ENCODE peak calls at places on chromosomes 7 and 10, in seven cellular contexts. One of them, this sample, is unnamed.

GRCh38 chr7:128322040-128322643 is 21.6 kb downstream of the RBM28 start:
- DNase-seq in cardiac muscle cell: peak
- DNase-seq in right cardiac atrium: no peak
- DNase-seq in activated CD4-positive, alpha-beta T cell treated with anti-CD3 and anti-CD28 coated beads, Interleukin-2, amount 50 U/mL, for 24 hours: no peak
- DNase-seq in brain pericyte: no peak
- DNase-seq in fibroblast of villous mesenchyme: peak
- DNase-seq in astrocyte of the spinal cord: peak
- DNase-seq in this sample: peak

GRCh38 chr10:101018600-101019439 is 12.1 kb downstream of the PDZD7 start:
- DNase-seq in right cardiac atrium: peak
- DNase-seq in astrocyte of the spinal cord: peak
- DNase-seq in activated CD4-positive, alpha-beta T cell treated with anti-CD3 and anti-CD28 coated beads, Interleukin-2, amount 50 U/mL, for 24 hours: peak
- DNase-seq in cardiac muscle cell: peak
- DNase-seq in brain pericyte: peak
- DNase-seq in fibroblast of villous mesenchyme: peak
- DNase-seq in this sample: peak

GRCh38 chr10:24255115-24255895 is 46.4 kb downstream of the KIAA1217 start:
- DNase-seq in brain pericyte: no peak
- DNase-seq in activated CD4-positive, alpha-beta T cell treated with anti-CD3 and anti-CD28 coated beads, Interleukin-2, amount 50 U/mL, for 24 hours: no peak
- DNase-seq in cardiac muscle cell: no peak
- DNase-seq in fibroblast of villous mesenchyme: no peak
- DNase-seq in right cardiac atrium: no peak
- DNase-seq in astrocyte of the spinal cord: no peak
- DNase-seq in this sample: no peak

GRCh38 chr7:42023216-42023724 is 213.7 kb downstream of the GLI3 start:
- DNase-seq in brain pericyte: no peak
- DNase-seq in fibroblast of villous mesenchyme: peak
- DNase-seq in cardiac muscle cell: no peak
- DNase-seq in astrocyte of the spinal cord: no peak
- DNase-seq in activated CD4-positive, alpha-beta T cell treated with anti-CD3 and anti-CD28 coated beads, Interleukin-2, amount 50 U/mL, for 24 hours: no peak
- DNase-seq in right cardiac atrium: no peak
- DNase-seq in this sample: no peak

GRCh38 chr10:103587073-103587472 is 93.6 kb downstream of the NEURL1 start:
- DNase-seq in cardiac muscle cell: no peak
- DNase-seq in right cardiac atrium: no peak
- DNase-seq in astrocyte of the spinal cord: no peak
- DNase-seq in brain pericyte: no peak
- DNase-seq in fibroblast of villous mesenchyme: no peak
- DNase-seq in activated CD4-positive, alpha-beta T cell treated with anti-CD3 and anti-CD28 coated beads, Interleukin-2, amount 50 U/mL, for 24 hours: no peak
- DNase-seq in this sample: no peak

GRCh38 chr7:136869006-136869961 is 832 bp downstream of the CHRM2 start:
- DNase-seq in brain pericyte: no peak
- DNase-seq in right cardiac atrium: peak
- DNase-seq in fibroblast of villous mesenchyme: peak
- DNase-seq in astrocyte of the spinal cord: peak
- DNase-seq in cardiac muscle cell: peak
- DNase-seq in activated CD4-positive, alpha-beta T cell treated with anti-CD3 and anti-CD28 coated beads, Interleukin-2, amount 50 U/mL, for 24 hours: no peak
- DNase-seq in this sample: no peak

GRCh38 chr7:32479574-32480200 is 10.5 kb downstream of the LSM5 start:
- DNase-seq in right cardiac atrium: no peak
- DNase-seq in astrocyte of the spinal cord: peak
- DNase-seq in activated CD4-positive, alpha-beta T cell treated with anti-CD3 and anti-CD28 coated beads, Interleukin-2, amount 50 U/mL, for 24 hours: no peak
- DNase-seq in fibroblast of villous mesenchyme: peak
- DNase-seq in brain pericyte: no peak
- DNase-seq in cardiac muscle cell: peak
- DNase-seq in this sample: peak

GRCh38 chr10:75404335-75405200 is 3.0 kb upstream of the ZNF503 start:
- DNase-seq in right cardiac atrium: peak
- DNase-seq in fibroblast of villous mesenchyme: no peak
- DNase-seq in cardiac muscle cell: no peak
- DNase-seq in brain pericyte: no peak
- DNase-seq in activated CD4-positive, alpha-beta T cell treated with anti-CD3 and anti-CD28 coated beads, Interleukin-2, amount 50 U/mL, for 24 hours: no peak
- DNase-seq in astrocyte of the spinal cord: no peak
- DNase-seq in this sample: no peak

GRCh38 chr10:26412932-26413331 is 25.2 kb upstream of the APBB1IP start:
- DNase-seq in astrocyte of the spinal cord: no peak
- DNase-seq in activated CD4-positive, alpha-beta T cell treated with anti-CD3 and anti-CD28 coated beads, Interleukin-2, amount 50 U/mL, for 24 hours: no peak
- DNase-seq in cardiac muscle cell: no peak
- DNase-seq in fibroblast of villous mesenchyme: no peak
- DNase-seq in right cardiac atrium: no peak
- DNase-seq in brain pericyte: no peak
- DNase-seq in this sample: no peak

GRCh38 chr7:151493083-151493482 is 26.6 kb downstream of the RHEB start:
- DNase-seq in astrocyte of the spinal cord: no peak
- DNase-seq in right cardiac atrium: no peak
- DNase-seq in brain pericyte: no peak
- DNase-seq in activated CD4-positive, alpha-beta T cell treated with anti-CD3 and anti-CD28 coated beads, Interleukin-2, amount 50 U/mL, for 24 hours: no peak
- DNase-seq in cardiac muscle cell: no peak
- DNase-seq in fibroblast of villous mesenchyme: no peak
- DNase-seq in this sample: no peak

GRCh38 chr10:93073539-93074136 is at the start of gene CYP26A1:
- DNase-seq in cardiac muscle cell: no peak
- DNase-seq in brain pericyte: no peak
- DNase-seq in right cardiac atrium: peak
- DNase-seq in activated CD4-positive, alpha-beta T cell treated with anti-CD3 and anti-CD28 coated beads, Interleukin-2, amount 50 U/mL, for 24 hours: no peak
- DNase-seq in fibroblast of villous mesenchyme: no peak
- DNase-seq in astrocyte of the spinal cord: no peak
- DNase-seq in this sample: no peak

GRCh38 chr10:4111593-4111992 is 326.6 kb upstream of the KLF6 start:
- DNase-seq in cardiac muscle cell: no peak
- DNase-seq in brain pericyte: no peak
- DNase-seq in astrocyte of the spinal cord: peak
- DNase-seq in activated CD4-positive, alpha-beta T cell treated with anti-CD3 and anti-CD28 coated beads, Interleukin-2, amount 50 U/mL, for 24 hours: no peak
- DNase-seq in fibroblast of villous mesenchyme: no peak
- DNase-seq in right cardiac atrium: no peak
- DNase-seq in this sample: no peak

GRCh38 chr10:73110345-73110849 is at the start of gene NUDT13:
- DNase-seq in fibroblast of villous mesenchyme: peak
- DNase-seq in astrocyte of the spinal cord: peak
- DNase-seq in brain pericyte: peak
- DNase-seq in right cardiac atrium: peak
- DNase-seq in activated CD4-positive, alpha-beta T cell treated with anti-CD3 and anti-CD28 coated beads, Interleukin-2, amount 50 U/mL, for 24 hours: peak
- DNase-seq in cardiac muscle cell: peak
- DNase-seq in this sample: peak

GRCh38 chr7:129224251-129225205 is at the start of gene AHCYL2:
- DNase-seq in cardiac muscle cell: peak
- DNase-seq in activated CD4-positive, alpha-beta T cell treated with anti-CD3 and anti-CD28 coated beads, Interleukin-2, amount 50 U/mL, for 24 hours: peak
- DNase-seq in astrocyte of the spinal cord: peak
- DNase-seq in brain pericyte: peak
- DNase-seq in fibroblast of villous mesenchyme: peak
- DNase-seq in right cardiac atrium: peak
- DNase-seq in this sample: peak

This sample was measured in kidney glomerular epithelial cell.